ENCODE peak calls at places on chromosome 21, in seven cellular contexts. E is activated CD4-positive, alpha-beta T cell treated with anti-CD3 and anti-CD28 coated beads, Interleukin-2, amount 50 U/mL, for 4 hours; H is fibroblast of the conjunctiva; A is stimulated activated naive B cell treated with anti-CD40 and anti-IgM and Interleukin-4, amounts not matched to agents 10 μg/mL and 1 μg/mL and 100 μg/mL, for 72 hours; C is OCI-M1; T is pancreas; W is activated CD8-positive, alpha-beta memory T cell treated with anti-CD3 and anti-CD28 coated beads for 1 hour. U is an unnamed sample.

GRCh38 chr21:46388206-46388880 is 64.4 kb downstream of the PCNT start:
- DNase-seq in C (no peak), T (no peak), E (no peak), A (no peak), W (no peak), H (no peak), U (no peak)

GRCh38 chr21:31298618-31299269 is 45.3 kb downstream of the TIAM1 start:
- DNase-seq in A (no peak), C (no peak), H (no peak), W (no peak), E (no peak), T (no peak), U (no peak)

GRCh38 chr21:33230518-33231324 is 983 bp downstream of the IFNAR2 start:
- DNase-seq in H (no peak), A (peak; percentile 48), T (peak; percentile 65), C (peak; percentile 73), W (no peak), E (no peak), U (peak; percentile 29)

GRCh38 chr21:46096596-46096981 is 1.3 kb upstream of the COL6A2 start:
- DNase-seq in E (no peak), T (peak; percentile 44), W (no peak), C (no peak), A (no peak), H (no peak), U (no peak)

GRCh38 chr21:42254631-42255030 is 35.7 kb downstream of the ABCG1 start:
- DNase-seq in C (no peak), W (no peak), H (no peak), T (no peak), E (no peak), A (no peak), U (no peak)

GRCh38 chr21:34946385-34947121 is 102.5 kb downstream of the RUNX1 start:
- DNase-seq in A (peak; percentile 38), H (no peak), C (peak; percentile 52), E (no peak), W (no peak), T (no peak), U (no peak)

GRCh38 chr21:45974073-45975016 is 7.2 kb upstream of the COL6A1 start:
- DNase-seq in E (no peak), C (peak; percentile 38), W (no peak), T (peak; percentile 76), H (no peak), A (no peak), U (no peak)

GRCh38 chr21:42223826-42224575 is 5.1 kb downstream of the ABCG1 start:
- DNase-seq in C (no peak), W (no peak), E (no peak), A (no peak), T (peak; percentile 39), H (no peak), U (no peak)

GRCh38 chr21:27700974-27701614 is 734.2 kb upstream of the ADAMTS5 start:
- DNase-seq in C (peak; percentile 90), T (peak; percentile 84), H (peak; percentile 83), W (no peak), E (peak; percentile 21), A (peak; percentile 30), U (peak; percentile 84)

GRCh38 chr21:18812308-18812707 is 408.7 kb upstream of the TMPRSS15 start:
- DNase-seq in E (no peak), C (peak; percentile 95), H (no peak), A (no peak), T (no peak), W (no peak), U (no peak)

GRCh38 chr21:25862596-25862995 is 127.8 kb downstream of the GABPA start:
- DNase-seq in E (no peak), A (no peak), W (no peak), T (no peak), H (no peak), C (peak; percentile 57), U (no peak)